ENCODE peak calls at places on chromosomes 3 and 15, in nine cellular contexts. B, S, U, R, O, T, J, H and C are unnamed samples.

GRCh38 chr3:133376805-133377204 is 23.1 kb upstream of the BFSP2 start:
- DNase-seq in O (no peak), T (no peak), B (no peak), H (no peak), J (no peak), S (no peak), R (no peak), U (no peak), C (no peak)

GRCh38 chr3:177236704-177237103 is 39.4 kb upstream of the TBL1XR1 start:
- DNase-seq in R (no peak), J (no peak), U (no peak), O (no peak), B (peak; percentile 20), H (peak; percentile 52), S (no peak), T (no peak), C (no peak)

GRCh38 chr3:64674591-64675076 is 13.2 kb downstream of the ADAMTS9 start:
- DNase-seq in B (no peak), J (no peak), R (no peak), T (no peak), U (peak; percentile 31), S (no peak), O (no peak), H (no peak), C (no peak)

GRCh38 chr3:46846624-46847542 is 16.4 kb downstream of the MYL3 start:
- DNase-seq in T (no peak), J (no peak), B (no peak), H (no peak), R (no peak), U (no peak), S (no peak), O (no peak), C (no peak)

GRCh38 chr15:92429378-92430066 is 35.8 kb downstream of the ST8SIA2 start:
- DNase-seq in B (peak; percentile 84), O (no peak), S (no peak), J (no peak), R (no peak), U (peak; percentile 17), H (peak; percentile 61), T (no peak), C (no peak)

GRCh38 chr3:195416795-195417194 is 26.0 kb downstream of the ACAP2 start:
- DNase-seq in J (no peak), O (no peak), H (no peak), B (peak; percentile 63), S (no peak), U (no peak), R (no peak), T (no peak), C (no peak)

GRCh38 chr15:39695793-39696192 is 86.8 kb downstream of the FSIP1 start:
- DNase-seq in H (no peak), B (no peak), J (no peak), U (no peak), R (no peak), O (no peak), T (no peak), S (no peak), C (no peak)

GRCh38 chr15:100899601-100900000 is 19.6 kb upstream of the LRRK1 start:
- DNase-seq in B (no peak), R (no peak), O (no peak), J (no peak), S (no peak), T (no peak), U (no peak), H (no peak), C (no peak)

GRCh38 chr15:58462973-58463663 is 31.3 kb downstream of the LIPC start:
- DNase-seq in J (no peak), T (no peak), S (peak; percentile 30), B (no peak), U (no peak), O (peak; percentile 24), R (no peak), H (no peak), C (no peak)